ENCODE peak calls at places on chromosomes 3 and 15, in four cellular contexts. I, F, H and B are unnamed samples.

GRCh38 chr3:25047058-25047457 is 381.0 kb upstream of the RARB start:
- DNase-seq in F (no peak), H (no peak), I (no peak), B (no peak)

GRCh38 chr3:106255870-106256248 is 387.0 kb upstream of the CBLB start:
- DNase-seq in I (no peak), F (no peak), H (no peak), B (no peak)

GRCh38 chr15:74585857-74586256 is 29.8 kb upstream of the CLK3 start:
- DNase-seq in F (no peak), H (no peak), I (no peak), B (no peak)

GRCh38 chr15:75104804-75105557 is 81.6 kb downstream of the PPCDC start:
- DNase-seq in F (no peak), I (peak), H (no peak), B (peak)

GRCh38 chr3:129919806-129920205 is 26.3 kb upstream of the TMCC1 start:
- DNase-seq in I (no peak), F (no peak), H (no peak), B (no peak)

GRCh38 chr3:143343944-143344343 is 224.4 kb downstream of the CHST2 start:
- DNase-seq in F (no peak), H (no peak), I (no peak), B (no peak)

GRCh38 chr15:51132384-51133139 is 37.9 kb upstream of the TNFAIP8L3 start:
- DNase-seq in H (peak), I (peak), F (peak), B (peak)

GRCh38 chr3:118262800-118263402 is 771.7 kb downstream of the IGSF11 start:
- DNase-seq in I (no peak), H (no peak), F (no peak), B (no peak)

GRCh38 chr3:10251006-10251405 is 2.7 kb downstream of the TATDN2 start:
- DNase-seq in H (no peak), F (no peak), I (no peak), B (no peak)

DNA sequence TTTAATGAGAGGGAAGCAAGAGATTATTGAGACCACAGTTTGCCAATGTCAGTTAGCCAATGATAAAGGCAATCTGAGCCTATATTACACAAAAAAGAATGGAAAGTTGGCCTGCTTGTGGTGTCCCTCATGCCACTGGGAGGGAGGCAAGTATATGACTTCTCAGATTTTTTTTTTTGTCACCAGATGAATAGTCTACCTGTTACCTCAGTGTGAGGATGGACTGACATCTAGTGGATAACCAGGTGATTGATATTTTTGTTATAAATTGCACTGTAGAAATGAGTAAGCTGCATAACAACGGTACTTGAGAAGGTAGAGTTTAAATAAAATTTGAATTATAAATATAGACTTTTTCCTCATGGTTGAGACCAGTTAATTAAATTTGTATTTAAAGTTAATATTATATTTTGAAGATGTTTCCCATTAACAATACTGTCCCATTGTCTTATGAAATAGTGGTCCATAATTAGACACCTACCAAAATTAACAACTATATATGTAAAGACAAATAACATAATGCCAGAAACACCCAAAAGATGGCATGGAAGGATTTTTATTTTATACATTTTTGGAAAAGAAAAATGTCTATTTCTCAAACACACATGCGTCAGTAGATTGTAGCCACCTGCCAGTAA is 237.8 kb upstream of the GADL1 start:
- DNase-seq in F (no peak), I (peak), H (no peak), B (peak)
- TF ChIP-seq NR3C1 in F (no peak), I (no peak), H (no peak), B (no peak)

GRCh38 chr3:23702198-23702597 is 103.6 kb upstream of the UBE2E1 start:
- DNase-seq in I (no peak), H (no peak), F (no peak), B (no peak)
- TF ChIP-seq NR3C1 in I (no peak), H (no peak), F (no peak), B (no peak)

GRCh38 chr3:58899159-58899952 is 150.5 kb downstream of the CFAP20DC start:
- DNase-seq in H (peak), I (no peak), F (no peak), B (no peak)
- TF ChIP-seq NR3C1 in H (no peak), I (no peak), F (no peak), B (no peak)

GRCh38 chr3:111329370-111329769 is 212.6 kb upstream of the CD96 start:
- DNase-seq in F (no peak), I (no peak), H (no peak), B (no peak)

GRCh38 chr3:111324645-111325044 is 217.4 kb upstream of the CD96 start:
- DNase-seq in I (no peak), F (no peak), H (no peak), B (no peak)

GRCh38 chr3:111325160-111325707 is 216.8 kb upstream of the CD96 start:
- DNase-seq in H (no peak), F (no peak), I (no peak), B (no peak)

GRCh38 chr3:111324142-111324541 is 217.9 kb upstream of the CD96 start:
- DNase-seq in F (no peak), I (no peak), H (no peak), B (no peak)

DNA sequence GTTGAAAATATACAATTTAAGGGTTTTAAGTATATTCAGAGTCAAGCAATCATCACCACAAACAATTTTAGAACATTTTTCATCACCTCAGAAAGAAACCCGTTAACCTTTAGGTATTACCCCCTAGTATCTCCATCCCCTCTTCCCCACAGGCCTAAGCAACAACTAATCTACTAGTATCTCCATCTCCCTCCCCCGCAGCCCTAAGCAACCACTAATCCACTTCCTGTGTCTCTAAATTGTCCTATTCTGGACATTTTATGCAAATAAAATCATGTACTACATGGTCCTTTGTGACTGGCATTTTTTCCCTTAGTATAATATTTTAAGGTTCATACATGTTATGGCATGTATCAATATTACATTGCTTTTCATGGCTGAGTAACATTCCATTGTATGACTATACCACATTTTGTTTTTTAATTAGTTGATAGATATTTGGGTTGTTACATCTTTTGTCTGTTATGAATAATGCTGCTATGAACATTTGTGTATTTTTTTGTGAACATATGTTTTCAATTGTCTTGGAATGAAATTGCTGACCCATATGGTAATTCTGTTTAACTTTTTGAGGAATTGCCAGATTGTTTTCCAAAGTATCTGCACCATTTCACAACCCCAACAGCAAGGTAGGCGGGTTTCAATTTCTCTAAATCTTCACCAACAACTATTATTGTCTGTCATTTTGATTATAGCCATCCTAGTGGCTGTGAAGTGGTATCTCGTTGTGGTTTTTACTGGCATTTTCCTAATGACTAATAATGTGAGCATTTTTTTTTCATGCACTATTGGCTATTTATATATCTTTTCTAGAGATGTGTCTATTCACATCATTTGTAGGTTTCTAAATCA is 215.6 kb upstream of the CD96 start:
- DNase-seq in H (no peak), I (no peak), F (no peak), B (no peak)
- TF ChIP-seq NR3C1 in H (no peak), I (no peak), F (no peak), B (no peak)

GRCh38 chr3:158808697-158809096 is 6.8 kb downstream of the MFSD1 start:
- DNase-seq in H (no peak), F (no peak), I (no peak), B (no peak)

GRCh38 chr3:158809642-158810041 is 7.8 kb downstream of the MFSD1 start:
- DNase-seq in F (no peak), H (no peak), I (no peak), B (no peak)

GRCh38 chr3:158810823-158811425 is 9.1 kb downstream of the MFSD1 start:
- DNase-seq in I (no peak), F (no peak), H (no peak), B (no peak)
- TF ChIP-seq NR3C1 in I (no peak), F (no peak), H (no peak), B (no peak)

DNA sequence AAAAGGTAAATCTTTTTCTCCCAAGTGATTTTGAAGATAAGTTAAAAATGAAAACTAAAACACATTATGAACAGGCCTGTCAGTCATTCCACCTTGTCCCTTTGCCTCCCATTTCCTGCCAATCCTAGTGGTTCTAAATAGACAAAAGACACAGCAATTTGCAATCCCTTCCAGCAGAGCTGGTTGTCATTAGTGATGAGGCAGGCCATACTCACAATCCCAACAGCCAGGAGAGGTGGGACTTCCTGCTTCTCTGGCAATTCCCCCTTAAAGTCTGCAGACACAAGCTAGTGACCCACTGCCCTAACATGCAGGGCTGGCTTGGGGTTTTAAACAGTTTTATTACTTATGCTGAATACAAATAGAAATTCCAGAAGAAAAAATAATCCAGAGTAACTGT is 38.4 kb upstream of the RBP1 start:
- DNase-seq in I (no peak), F (no peak), H (no peak), B (no peak)
- TF ChIP-seq NR3C1 in I (no peak), F (no peak), H (no peak), B (no peak)

DNA sequence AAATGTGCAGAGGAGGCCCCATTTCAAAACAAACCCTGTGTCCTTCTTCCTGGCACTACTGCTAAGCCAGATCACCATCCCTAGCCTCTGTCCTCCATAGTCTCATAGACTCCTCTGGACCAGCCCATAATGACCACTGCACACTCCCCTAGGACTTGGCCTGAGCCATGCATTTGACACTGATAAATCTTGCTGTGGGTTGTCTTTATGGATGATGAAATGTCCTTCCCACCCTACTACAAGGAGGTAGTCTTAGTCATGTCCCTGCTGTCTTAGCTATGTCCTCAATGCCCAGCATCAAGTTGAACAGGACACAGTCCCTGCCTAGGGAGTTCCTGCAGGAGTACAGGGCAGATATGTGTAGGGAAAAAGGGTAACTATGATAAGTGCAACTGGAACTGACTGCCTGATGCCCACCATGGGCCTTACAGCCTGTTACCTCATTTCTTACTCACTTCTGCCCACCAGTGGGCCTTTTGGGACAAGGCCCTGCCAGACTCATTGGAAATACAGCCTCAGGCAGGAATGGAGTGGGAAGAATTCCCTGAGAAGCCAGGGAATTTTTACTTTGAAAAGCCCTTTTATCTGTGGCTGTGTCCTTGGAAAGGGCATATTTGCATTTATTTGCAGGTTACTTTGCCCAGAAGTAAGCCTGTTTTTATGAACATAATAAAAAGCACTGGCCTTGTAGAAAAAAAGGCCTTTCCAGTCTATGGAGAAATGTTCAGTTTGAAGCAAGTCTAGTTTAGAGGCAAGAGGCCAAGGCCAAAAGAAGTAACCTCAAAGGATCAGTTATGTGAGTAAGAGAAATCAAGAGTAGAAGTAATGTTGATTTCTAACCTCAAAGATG is 199.6 kb upstream of the EIF1B start:
- DNase-seq in F (peak), H (no peak), I (no peak), B (peak)
- TF ChIP-seq NR3C1 in F (no peak), H (no peak), I (no peak), B (no peak)

DNA sequence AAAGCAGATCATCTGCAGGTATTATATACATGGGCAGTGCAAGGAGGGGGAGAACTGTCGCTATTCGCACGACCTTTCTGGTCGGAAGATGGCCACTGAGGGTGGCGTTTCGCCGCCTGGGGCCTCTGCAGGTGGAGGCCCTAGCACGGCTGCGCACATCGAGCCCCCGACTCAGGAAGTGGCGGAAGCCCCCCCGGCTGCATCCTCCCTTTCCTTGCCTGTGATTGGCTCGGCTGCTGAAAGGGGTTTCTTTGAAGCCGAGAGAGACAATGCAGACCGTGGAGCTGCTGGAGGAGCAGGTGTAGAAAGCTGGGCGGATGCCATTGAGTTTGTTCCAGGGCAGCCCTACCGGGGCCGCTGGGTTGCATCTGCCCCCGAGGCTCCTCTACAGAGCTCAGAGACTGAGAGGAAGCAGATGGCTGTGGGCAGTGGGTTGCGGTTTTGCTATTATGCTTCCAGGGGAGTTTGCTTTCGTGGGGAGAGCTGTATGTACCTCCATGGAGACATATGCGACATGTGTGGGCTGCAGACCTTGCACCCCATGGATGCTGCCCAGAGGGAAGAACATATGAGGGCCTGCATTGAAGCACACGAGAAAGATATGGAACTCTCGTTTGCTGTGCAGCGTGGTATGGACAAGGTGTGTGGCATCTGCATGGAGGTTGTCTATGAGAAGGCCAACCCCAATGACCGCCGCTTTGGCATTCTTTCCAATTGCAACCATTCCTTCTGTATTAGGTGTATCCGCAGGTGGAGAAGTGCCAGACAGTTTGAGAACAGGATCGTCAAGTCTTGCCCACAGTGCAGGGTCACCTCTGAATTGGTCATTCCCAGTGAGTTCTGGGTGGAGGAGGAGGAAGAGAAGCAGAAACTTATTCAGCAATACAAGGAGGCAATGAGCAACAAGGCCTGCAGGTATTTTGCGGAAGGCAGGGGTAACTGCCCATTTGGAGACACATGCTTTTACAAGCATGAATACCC is 886 bp downstream of the MKRN3 start:
- DNase-seq in H (peak), F (no peak), I (no peak), B (peak)
- TF ChIP-seq NR3C1 in H (no peak), F (no peak), I (no peak), B (no peak)